ENCODE peak calls at places on chromosomes 16 and 17, in six cellular contexts. F is H1, E is AG09319, W is A549, A is thyroid gland, Z is fibroblast of the aortic adventitia. R is an unnamed sample.

GRCh38 chr17:4636474-4637100 is 4.9 kb downstream of the ALOX15 start:
- DNase-seq in F (peak; percentile 45), E (no peak), W (no peak), A (no peak), Z (no peak), R (no peak)

GRCh38 chr17:79075433-79075805 is 795 bp downstream of the ENGASE start:
- DNase-seq in F (no peak), E (no peak), W (no peak), A (no peak), Z (peak; percentile 5), R (no peak)

GRCh38 chr16:68993885-68994284 is 111.6 kb upstream of the HAS3 start:
- DNase-seq in F (no peak), E (peak; percentile 63), W (peak; percentile 90), A (no peak), Z (peak; percentile 92), R (no peak)

GRCh38 chr16:48334325-48334724 is 50.9 kb downstream of the SIAH1 start:
- DNase-seq in F (peak; percentile 68), E (no peak), W (no peak), A (no peak), Z (no peak), R (no peak)

GRCh38 chr16:3573146-3573815 is 3.9 kb downstream of the NLRC3 start:
- DNase-seq in F (no peak), E (no peak), W (no peak), A (no peak), Z (no peak), R (no peak)

GRCh38 chr17:4272213-4272975 is 8.6 kb upstream of the ANKFY1 start:
- DNase-seq in F (no peak), E (no peak), W (no peak), A (no peak), Z (no peak), R (no peak)

GRCh38 chr17:3990391-3991127 is 26.3 kb upstream of the ATP2A3 start:
- DNase-seq in F (no peak), E (no peak), W (no peak), A (no peak), Z (no peak), R (no peak)

GRCh38 chr16:67101301-67101675 is 8.5 kb upstream of the PHAF1 start:
- DNase-seq in F (no peak), E (no peak), W (no peak), A (no peak), Z (no peak), R (no peak)

GRCh38 chr16:13438064-13438463 is 481.9 kb upstream of the ERCC4 start:
- DNase-seq in F (no peak), E (no peak), W (no peak), A (no peak), Z (no peak), R (no peak)

GRCh38 chr17:5111402-5112204 is at the start of gene ZNF232:
- DNase-seq in F (peak; percentile 96), E (peak; percentile 76), W (peak; percentile 97), A (peak; percentile 97), Z (peak; percentile 89), R (peak; percentile 94)

GRCh38 chr16:21701271-21701670 is 37.5 kb downstream of the OTOA start:
- DNase-seq in F (no peak), E (no peak), W (no peak), A (no peak), Z (no peak), R (no peak)

GRCh38 chr17:75640556-75641119 is 7.4 kb downstream of the SMIM5 start:
- DNase-seq in F (no peak), E (no peak), W (no peak), A (no peak), Z (no peak), R (no peak)

GRCh38 chr17:80361495-80362220 is 53.3 kb upstream of the ENDOV start:
- DNase-seq in F (peak; percentile 83), E (no peak), W (peak; percentile 52), A (no peak), Z (no peak), R (no peak)

GRCh38 chr16:57013268-57013667 is 23.9 kb downstream of the NLRC5 start:
- DNase-seq in F (no peak), E (no peak), W (no peak), A (no peak), Z (peak; percentile 60), R (no peak)

GRCh38 chr16:89422527-89422904 is 67.8 kb downstream of the ANKRD11 start:
- DNase-seq in F (no peak), E (no peak), W (no peak), A (no peak), Z (peak; percentile 67), R (no peak)

GRCh38 chr16:72502654-72503005 is 330.7 kb upstream of the PMFBP1 start:
- DNase-seq in F (no peak), E (no peak), W (no peak), A (no peak), Z (no peak), R (no peak)

GRCh38 chr16:72500545-72500944 is 328.6 kb upstream of the PMFBP1 start:
- DNase-seq in F (no peak), E (no peak), W (no peak), A (no peak), Z (no peak), R (no peak)

GRCh38 chr16:72501739-72502653 is 330.0 kb upstream of the PMFBP1 start:
- DNase-seq in F (peak; percentile 68), E (peak; percentile 41), W (peak; percentile 73), A (peak; percentile 73), Z (peak; percentile 88), R (peak; percentile 34)
- TF ChIP-seq CTCF in F (peak; percentile 60), E (peak; percentile 95), W (peak; percentile 92), A (peak; percentile 67), Z (peak; percentile 97), R (peak; percentile 67)

GRCh38 chr16:58638148-58639036 is 8.8 kb upstream of the CNOT1 start:
- DNase-seq in F (no peak), E (peak; percentile 77), W (peak; percentile 74), A (peak; percentile 4), Z (peak; percentile 89), R (no peak)
- TF ChIP-seq CTCF in F (peak; percentile 57), E (peak; percentile 69), W (peak; percentile 60), A (no peak), Z (peak; percentile 54), R (peak; percentile 21)

GRCh38 chr17:77148959-77149510 is 8.3 kb downstream of the SEC14L1 start:
- DNase-seq in F (no peak), E (no peak), W (no peak), A (peak; percentile 75), Z (no peak), R (no peak)

GRCh38 chr17:77155125-77155524 is 14.4 kb downstream of the SEC14L1 start:
- DNase-seq in F (no peak), E (no peak), W (no peak), A (no peak), Z (no peak), R (no peak)

GRCh38 chr17:77151236-77151635 is 10.5 kb downstream of the SEC14L1 start:
- DNase-seq in F (no peak), E (no peak), W (no peak), A (no peak), Z (peak; percentile 45), R (no peak)

GRCh38 chr17:77153487-77153886 is 12.7 kb downstream of the SEC14L1 start:
- DNase-seq in F (no peak), E (no peak), W (no peak), A (peak; percentile 37), Z (no peak), R (no peak)

DNA sequence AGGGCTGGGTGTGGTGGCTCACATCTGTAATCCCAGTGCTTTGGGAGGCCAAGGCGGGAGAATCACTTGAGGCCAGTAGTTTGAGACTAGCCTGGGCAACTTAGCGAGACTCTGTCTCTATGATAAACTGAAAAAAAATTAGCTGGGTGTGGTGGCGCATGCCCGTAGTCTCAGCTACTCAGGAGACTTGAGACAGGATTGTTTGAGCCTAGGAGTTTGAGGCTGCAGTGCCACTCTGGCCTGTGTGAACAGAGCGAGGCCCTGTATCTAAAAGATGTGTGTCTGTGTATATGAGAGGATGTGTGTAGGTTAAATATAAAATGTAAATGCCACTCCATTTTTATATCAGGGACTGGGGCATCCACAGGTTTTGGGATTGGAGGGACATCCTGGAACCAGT is 13.4 kb downstream of the SEC14L1 start:
- DNase-seq in F (no peak), E (no peak), W (no peak), A (no peak), Z (no peak), R (no peak)
- TF ChIP-seq CTCF in F (no peak), E (no peak), W (no peak), A (no peak), Z (no peak), R (no peak)

DNA sequence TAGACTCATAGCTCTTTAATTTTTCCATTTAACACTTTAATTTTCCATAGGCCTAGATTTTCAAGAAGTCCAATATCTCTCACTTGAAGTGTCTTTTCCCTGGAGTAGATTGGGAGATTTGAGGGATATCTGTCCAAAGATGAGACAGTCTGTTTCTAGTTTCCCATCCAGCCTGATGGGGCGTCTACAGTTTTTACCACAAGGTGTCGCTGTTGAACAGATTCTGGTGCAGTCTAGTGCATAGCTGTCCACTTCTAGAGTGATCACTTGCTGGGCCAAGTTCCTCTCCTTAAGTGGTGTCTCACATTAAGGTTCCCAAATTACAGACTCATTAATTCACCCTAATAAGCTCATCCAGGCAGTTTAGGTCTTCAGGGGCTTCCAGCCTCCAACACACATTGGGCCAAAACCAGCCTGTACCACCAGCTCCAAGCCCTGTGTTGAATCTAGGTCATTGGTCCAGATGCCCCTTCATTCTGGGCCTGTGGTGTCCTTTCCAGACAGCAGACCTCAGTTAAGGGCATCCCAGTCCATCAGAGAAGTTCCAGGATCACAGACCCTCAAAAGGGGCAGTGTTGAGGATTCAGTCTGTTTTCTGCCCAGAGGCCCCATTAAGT is 9.4 kb downstream of the SNX20 start:
- DNase-seq in F (peak; percentile 74), E (no peak), W (peak; percentile 62), A (no peak), Z (peak; percentile 32), R (no peak)
- TF ChIP-seq CTCF in F (peak; percentile 37), E (peak; percentile 29), W (peak; percentile 37), A (no peak), Z (peak; percentile 46), R (peak; percentile 12)

DNA sequence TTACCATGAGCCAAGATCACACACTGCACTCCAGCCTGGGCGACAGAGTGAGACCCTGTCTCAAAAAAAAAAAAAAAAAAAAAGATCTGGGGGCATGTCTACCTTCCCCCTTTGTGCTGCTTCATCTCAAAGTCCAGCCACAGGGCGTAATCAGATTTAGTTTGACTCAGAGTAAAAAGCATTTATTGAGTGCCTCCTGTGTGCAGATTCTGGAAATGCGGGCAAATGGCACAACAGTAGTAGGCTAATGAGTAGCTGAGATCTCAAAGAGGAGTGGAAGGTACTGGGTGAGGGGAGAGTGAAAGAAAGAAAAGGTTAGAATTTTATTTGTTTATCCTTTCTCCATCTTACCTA is 9.1 kb upstream of the NR1D1 start:
- DNase-seq in F (no peak), E (no peak), W (no peak), A (no peak), Z (no peak), R (no peak)
- TF ChIP-seq CTCF in F (no peak), E (no peak), W (peak; percentile 16), A (no peak), Z (peak; percentile 26), R (no peak)